ENCODE peak calls at places on chromosomes 4 and X, in four cellular contexts. P, D, I and N are unnamed samples.

GRCh38 chr4:183527326-183527725 is 22.5 kb downstream of the ING2 start:
- DNase-seq in P (no peak), D (no peak), I (no peak), N (no peak)

GRCh38 chr4:6257243-6258025 is 12.2 kb upstream of the WFS1 start:
- DNase-seq in P (no peak), D (peak), I (no peak), N (no peak)

GRCh38 chr4:64718091-64718490 is 308.8 kb upstream of the TECRL start:
- DNase-seq in P (no peak), D (no peak), I (no peak), N (peak)

GRCh38 chr4:149896428-149896827 is 80.8 kb upstream of the IQCM start:
- DNase-seq in P (no peak), D (peak), I (no peak), N (peak)

GRCh38 chrX:151958101-151958500 is 16.4 kb downstream of the GABRE start:
- DNase-seq in P (no peak), D (no peak), I (no peak), N (no peak)

GRCh38 chr4:629916-630641 is 4.7 kb downstream of the PDE6B start:
- DNase-seq in P (no peak), D (no peak), I (no peak), N (no peak)

GRCh38 chr4:98873059-98873458 is 55.9 kb downstream of the EIF4E start:
- DNase-seq in P (no peak), D (no peak), I (no peak), N (no peak)

GRCh38 chr4:111323496-111323895 is 700.6 kb upstream of the PITX2 start:
- DNase-seq in P (no peak), D (no peak), I (no peak), N (no peak)

GRCh38 chr4:72290737-72291136 is 258.9 kb downstream of the NPFFR2 start:
- DNase-seq in P (no peak), D (no peak), I (no peak), N (no peak)

GRCh38 chr4:176340871-176341685 is 21.3 kb downstream of the SPCS3 start:
- DNase-seq in P (peak), D (peak), I (no peak), N (peak)

GRCh38 chr4:174284181-174284886 is 623 bp downstream of the CEP44 start:
- DNase-seq in P (no peak), D (peak), I (no peak), N (peak)

GRCh38 chrX:103565197-103565596 is 20.1 kb upstream of the TCEAL4 start:
- DNase-seq in P (no peak), D (no peak), I (no peak), N (no peak)

GRCh38 chr4:55547461-55547770 is 707 bp upstream of the CLOCK start:
- DNase-seq in P (no peak), D (no peak), I (no peak), N (no peak)

GRCh38 chrX:17706676-17707075 is 30.6 kb upstream of the SCML1 start:
- DNase-seq in P (no peak), D (no peak), I (no peak), N (no peak)

GRCh38 chrX:10199212-10199611 is 42.4 kb downstream of the CLCN4 start:
- DNase-seq in P (peak), D (peak), I (no peak), N (no peak)

GRCh38 chrX:36856849-36857248 is 151.3 kb upstream of the FAM47C start:
- DNase-seq in P (no peak), D (peak), I (no peak), N (peak)

GRCh38 chrX:153628665-153629064 is 18.3 kb upstream of the DUSP9 start:
- DNase-seq in P (no peak), D (no peak), I (no peak), N (no peak)

GRCh38 chr4:25903905-25904747 is 9.9 kb upstream of the SMIM20 start:
- DNase-seq in P (peak), D (no peak), I (no peak), N (no peak)

GRCh38 chr4:8689741-8690140 is 97.2 kb downstream of the CPZ start:
- DNase-seq in P (no peak), D (no peak), I (no peak), N (no peak)

GRCh38 chrX:131789664-131790063 is 233.4 kb upstream of the STK26 start:
- DNase-seq in P (no peak), D (no peak), I (no peak), N (no peak)

GRCh38 chrX:43618376-43619205 is 37.5 kb upstream of the MAOA start:
- DNase-seq in P (no peak), D (no peak), I (no peak), N (no peak)

GRCh38 chr4:141645611-141646340 is 9.4 kb downstream of the IL15 start:
- DNase-seq in P (no peak), D (peak), I (no peak), N (no peak)

GRCh38 chrX:65451663-65452062 is 82.9 kb downstream of the LAS1L start:
- DNase-seq in P (peak), D (peak), I (no peak), N (peak)

GRCh38 chrX:26918633-26919032 is 544.5 kb downstream of the PPP4R3C start:
- DNase-seq in P (no peak), D (peak), I (no peak), N (peak)

GRCh38 chr4:171876636-171877035 is 63.4 kb downstream of the GALNTL6 start:
- DNase-seq in P (no peak), D (no peak), I (no peak), N (no peak)

GRCh38 chrX:111869639-111870034 is 6.3 kb upstream of the TRPC5OS start:
- DNase-seq in P (peak), D (peak), I (peak), N (peak)

GRCh38 chr4:83490876-83491450 is 6.1 kb upstream of the ABRAXAS1 start:
- DNase-seq in P (peak), D (peak), I (no peak), N (no peak)

GRCh38 chr4:37588150-37588549 is 98.0 kb downstream of the RELL1 start:
- DNase-seq in P (no peak), D (no peak), I (no peak), N (no peak)

GRCh38 chr4:24229976-24230375 is 340.1 kb upstream of the PPARGC1A start:
- DNase-seq in P (no peak), D (no peak), I (no peak), N (no peak)

GRCh38 chr4:171022698-171023378 is 790.4 kb upstream of the GALNTL6 start:
- DNase-seq in P (no peak), D (no peak), I (no peak), N (no peak)

GRCh38 chrX:9644335-9644734 is 121.3 kb downstream of the GPR143 start:
- DNase-seq in P (no peak), D (peak), I (no peak), N (no peak)

GRCh38 chr4:140637836-140638235 is 69.1 kb upstream of the UCP1 start:
- DNase-seq in P (peak), D (peak), I (no peak), N (peak)

GRCh38 chr4:36281384-36282106 is at the start of gene DTHD1:
- DNase-seq in P (no peak), D (no peak), I (no peak), N (no peak)

GRCh38 chr4:152691761-152692160 is 12.0 kb upstream of the TMEM154 start:
- DNase-seq in P (no peak), D (no peak), I (peak), N (no peak)

GRCh38 chr4:119238068-119238722 is 25.7 kb downstream of the USP53 start:
- DNase-seq in P (no peak), D (peak), I (no peak), N (no peak)

GRCh38 chr4:3387943-3388348 is 53.8 kb upstream of the HGFAC start:
- DNase-seq in P (peak), D (peak), I (no peak), N (no peak)

GRCh38 chr4:47774078-47774477 is 63.8 kb downstream of the CORIN start:
- DNase-seq in P (no peak), D (no peak), I (no peak), N (peak)

GRCh38 chr4:176492648-176493302 is 173.0 kb downstream of the SPCS3 start:
- DNase-seq in P (no peak), D (peak), I (no peak), N (no peak)

GRCh38 chr4:170193496-170193895 is 103.7 kb upstream of the AADAT start:
- DNase-seq in P (no peak), D (no peak), I (no peak), N (no peak)